ENCODE peak calls at places on chromosome 14, in nine cellular contexts. J is bronchial epithelial cell, T is GM06990, M is GM12892, R is right cardiac atrium, L is ureter, N is HTR-8/SVneo, V is putamen, Z is KG1. H is an unnamed sample.

GRCh38 chr14:46661728-46662127 is 10.1 kb upstream of the RPL10L start:
- DNase-seq in V (no peak), Z (no peak), R (no peak), L (no peak), N (no peak), T (no peak), M (no peak), J (peak), H (peak)

GRCh38 chr14:61281186-61281676 is at the start of gene TMEM30B:
- DNase-seq in N (no peak), L (peak), R (no peak), V (no peak), Z (no peak), T (no peak), M (no peak), J (peak), H (peak)

GRCh38 chr14:94139421-94139820 is 10.0 kb upstream of the IFI27L2 start:
- DNase-seq in J (no peak), Z (no peak), V (no peak), M (no peak), N (no peak), R (no peak), T (no peak), L (no peak), H (no peak)

GRCh38 chr14:72889366-72889765 is 4.5 kb downstream of the DPF3 start:
- DNase-seq in R (no peak), V (no peak), J (no peak), L (no peak), T (no peak), M (no peak), Z (no peak), N (no peak), H (no peak)

GRCh38 chr14:69056389-69056788 is 77.3 kb upstream of the ACTN1 start:
- DNase-seq in N (no peak), J (no peak), V (peak), L (no peak), R (no peak), Z (no peak), T (no peak), M (no peak), H (peak)

GRCh38 chr14:30569903-30570226 is 10.9 kb downstream of the G2E3 start:
- DNase-seq in J (no peak), Z (no peak), R (no peak), L (no peak), N (no peak), M (no peak), T (no peak), V (no peak), H (no peak)

GRCh38 chr14:21915814-21916213 is 242.2 kb upstream of the OR4E1 start:
- DNase-seq in V (no peak), L (no peak), M (no peak), R (no peak), T (no peak), J (peak), Z (no peak), N (no peak), H (no peak)

GRCh38 chr14:100304825-100305445 is 1.3 kb downstream of the SLC25A29 start:
- DNase-seq in T (no peak), J (peak), L (peak), N (peak), V (no peak), R (peak), M (no peak), Z (no peak), H (peak)

GRCh38 chr14:96051642-96052540 is 12.7 kb downstream of the C14orf132 start:
- DNase-seq in J (peak), M (no peak), L (no peak), V (no peak), R (no peak), Z (no peak), T (no peak), N (no peak), H (peak)

GRCh38 chr14:103711516-103712431 is 3.5 kb downstream of the XRCC3 start:
- DNase-seq in J (peak), N (no peak), T (no peak), Z (no peak), R (peak), M (no peak), V (no peak), L (peak), H (no peak)

GRCh38 chr14:93941293-93941910 is 14.3 kb downstream of the FAM181A start:
- DNase-seq in T (no peak), R (peak), J (peak), N (peak), M (no peak), L (no peak), V (no peak), Z (no peak), H (peak)

GRCh38 chr14:100439781-100440180 is 116.6 kb downstream of the SLC25A47 start:
- DNase-seq in R (peak), L (no peak), J (no peak), Z (no peak), M (no peak), N (no peak), T (no peak), V (no peak), H (no peak)

GRCh38 chr14:69827560-69827959 is 30.5 kb upstream of the SLC10A1 start:
- DNase-seq in V (no peak), N (no peak), R (no peak), T (no peak), M (no peak), L (no peak), Z (no peak), J (peak), H (no peak)

GRCh38 chr14:37903561-37904191 is 304.0 kb upstream of the SSTR1 start:
- DNase-seq in N (peak), M (no peak), R (no peak), L (no peak), J (peak), T (no peak), Z (peak), V (peak), H (peak)

GRCh38 chr14:104111301-104112112 is 26.0 kb downstream of the ASPG start:
- DNase-seq in J (no peak), Z (no peak), L (no peak), M (no peak), V (no peak), R (peak), T (no peak), N (no peak), H (peak)

GRCh38 chr14:101446387-101446969 is 114.8 kb upstream of the DIO3 start:
- DNase-seq in R (no peak), N (no peak), J (no peak), M (no peak), Z (no peak), T (no peak), V (no peak), L (no peak), H (no peak)

GRCh38 chr14:38208825-38209562 is 1.3 kb downstream of the SSTR1 start:
- DNase-seq in J (no peak), N (peak), M (no peak), T (no peak), R (peak), V (no peak), L (no peak), Z (no peak), H (peak)

GRCh38 chr14:65072937-65073336 is 29.4 kb downstream of the MAX start:
- DNase-seq in L (no peak), Z (no peak), M (no peak), N (no peak), T (no peak), J (peak), V (no peak), R (no peak), H (no peak)

GRCh38 chr14:80754696-80755095 is 186.8 kb downstream of the CEP128 start:
- DNase-seq in V (no peak), Z (no peak), N (no peak), J (peak), L (no peak), M (no peak), R (no peak), T (no peak), H (no peak)

GRCh38 chr14:22397338-22397737 is 191.7 kb downstream of the DAD1 start:
- DNase-seq in M (no peak), N (no peak), Z (no peak), J (no peak), T (no peak), R (no peak), L (no peak), V (no peak), H (no peak)

GRCh38 chr14:89284368-89285058 is 132.5 kb downstream of the FOXN3 start:
- DNase-seq in Z (no peak), N (no peak), J (no peak), R (no peak), T (no peak), L (no peak), V (no peak), M (no peak), H (no peak)